ENCODE peak calls at places on chromosome 5, in eight cellular contexts. One of them, this sample, is unnamed.

GRCh38 chr5:176771102-176771845 is 39.1 kb upstream of the UNC5A start:
- DNase-seq in HepG2: no peak
- DNase-seq in PC-3: no peak
- DNase-seq in keratinocyte: no peak
- DNase-seq in mammary epithelial cell: no peak
- DNase-seq in GM23338: no peak
- DNase-seq in HCT116: no peak
- DNase-seq in astrocyte: no peak
- DNase-seq in this sample: no peak

GRCh38 chr5:171405615-171406014 is 13.8 kb upstream of the FGF18 start:
- DNase-seq in HepG2: no peak
- DNase-seq in PC-3: no peak
- DNase-seq in keratinocyte: no peak
- DNase-seq in mammary epithelial cell: no peak
- DNase-seq in GM23338: peak
- DNase-seq in HCT116: no peak
- DNase-seq in astrocyte: no peak
- DNase-seq in this sample: no peak

GRCh38 chr5:172909931-172910502 is 49.2 kb upstream of the RPL26L1 start:
- DNase-seq in HepG2: no peak
- DNase-seq in PC-3: no peak
- DNase-seq in keratinocyte: no peak
- DNase-seq in mammary epithelial cell: no peak
- DNase-seq in GM23338: no peak
- DNase-seq in HCT116: no peak
- DNase-seq in astrocyte: peak
- DNase-seq in this sample: no peak

GRCh38 chr5:96619946-96620345 is 42.2 kb upstream of the CAST start:
- DNase-seq in HepG2: no peak
- DNase-seq in PC-3: no peak
- DNase-seq in keratinocyte: no peak
- DNase-seq in mammary epithelial cell: no peak
- DNase-seq in GM23338: no peak
- DNase-seq in HCT116: no peak
- DNase-seq in astrocyte: no peak
- DNase-seq in this sample: no peak

GRCh38 chr5:124570285-124571035 is 176.0 kb downstream of the ZNF608 start:
- DNase-seq in HepG2: no peak
- DNase-seq in PC-3: no peak
- DNase-seq in keratinocyte: no peak
- DNase-seq in mammary epithelial cell: no peak
- DNase-seq in GM23338: no peak
- DNase-seq in HCT116: no peak
- DNase-seq in astrocyte: no peak
- DNase-seq in this sample: no peak

GRCh38 chr5:39175273-39175955 is 43.9 kb downstream of the FYB1 start:
- DNase-seq in HepG2: no peak
- DNase-seq in PC-3: no peak
- DNase-seq in keratinocyte: no peak
- DNase-seq in mammary epithelial cell: no peak
- DNase-seq in GM23338: peak
- DNase-seq in HCT116: no peak
- DNase-seq in astrocyte: no peak
- DNase-seq in this sample: no peak

GRCh38 chr5:10827571-10827970 is 66.5 kb upstream of the DAP start:
- DNase-seq in HepG2: no peak
- DNase-seq in PC-3: no peak
- DNase-seq in keratinocyte: no peak
- DNase-seq in mammary epithelial cell: no peak
- DNase-seq in GM23338: no peak
- DNase-seq in HCT116: no peak
- DNase-seq in astrocyte: no peak
- DNase-seq in this sample: no peak

GRCh38 chr5:139141841-139142240 is 56.3 kb downstream of the SIL1 start:
- DNase-seq in HepG2: peak
- DNase-seq in PC-3: peak
- DNase-seq in keratinocyte: no peak
- DNase-seq in mammary epithelial cell: peak
- DNase-seq in GM23338: no peak
- DNase-seq in HCT116: peak
- DNase-seq in astrocyte: peak
- DNase-seq in this sample: peak

DNA sequence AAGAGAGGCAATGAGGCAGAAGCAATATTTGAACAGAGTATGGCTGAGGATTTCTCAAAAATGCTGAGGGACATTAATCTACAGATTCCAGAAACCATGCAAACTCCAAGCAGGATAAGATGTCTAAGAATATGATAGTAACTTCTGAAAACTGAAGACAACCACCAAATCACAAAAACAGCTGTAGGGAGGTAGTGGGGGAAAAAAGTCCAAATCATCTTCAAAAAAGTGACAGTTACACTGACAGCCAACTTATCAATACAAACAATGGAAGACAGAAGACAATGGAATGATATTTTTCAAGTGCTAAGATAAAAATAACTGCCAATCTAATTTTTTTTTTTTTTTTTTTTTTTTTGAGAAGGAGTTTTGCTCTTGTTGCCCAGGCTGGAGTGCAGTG is 30.5 kb downstream of the CMYA5 start:
- DNase-seq in HepG2: no peak
- DNase-seq in PC-3: no peak
- DNase-seq in keratinocyte: no peak
- DNase-seq in mammary epithelial cell: no peak
- DNase-seq in GM23338: no peak
- DNase-seq in HCT116: no peak
- DNase-seq in astrocyte: no peak
- DNase-seq in this sample: no peak
- H2AFZ ChIP-seq in HepG2: no peak
- H2AFZ ChIP-seq in PC-3: no peak
- H2AFZ ChIP-seq in keratinocyte: no peak
- H2AFZ ChIP-seq in mammary epithelial cell: no peak
- H2AFZ ChIP-seq in GM23338: no peak
- H2AFZ ChIP-seq in HCT116: no peak
- H2AFZ ChIP-seq in astrocyte: no peak
- H2AFZ ChIP-seq in this sample: no peak

GRCh38 chr5:142322747-142323479 is 1.9 kb downstream of the SPRY4 start:
- DNase-seq in HepG2: no peak
- DNase-seq in PC-3: peak
- DNase-seq in keratinocyte: no peak
- DNase-seq in mammary epithelial cell: peak
- DNase-seq in GM23338: no peak
- DNase-seq in HCT116: no peak
- DNase-seq in astrocyte: peak
- DNase-seq in this sample: peak
- TF ChIP-seq EZH2 in HepG2: no peak
- TF ChIP-seq EZH2 in PC-3: no peak
- TF ChIP-seq EZH2 in keratinocyte: no peak
- TF ChIP-seq EZH2 in mammary epithelial cell: no peak
- TF ChIP-seq EZH2 in GM23338: no peak
- TF ChIP-seq EZH2 in HCT116: no peak
- TF ChIP-seq EZH2 in astrocyte: no peak
- TF ChIP-seq EZH2 in this sample: no peak

DNA sequence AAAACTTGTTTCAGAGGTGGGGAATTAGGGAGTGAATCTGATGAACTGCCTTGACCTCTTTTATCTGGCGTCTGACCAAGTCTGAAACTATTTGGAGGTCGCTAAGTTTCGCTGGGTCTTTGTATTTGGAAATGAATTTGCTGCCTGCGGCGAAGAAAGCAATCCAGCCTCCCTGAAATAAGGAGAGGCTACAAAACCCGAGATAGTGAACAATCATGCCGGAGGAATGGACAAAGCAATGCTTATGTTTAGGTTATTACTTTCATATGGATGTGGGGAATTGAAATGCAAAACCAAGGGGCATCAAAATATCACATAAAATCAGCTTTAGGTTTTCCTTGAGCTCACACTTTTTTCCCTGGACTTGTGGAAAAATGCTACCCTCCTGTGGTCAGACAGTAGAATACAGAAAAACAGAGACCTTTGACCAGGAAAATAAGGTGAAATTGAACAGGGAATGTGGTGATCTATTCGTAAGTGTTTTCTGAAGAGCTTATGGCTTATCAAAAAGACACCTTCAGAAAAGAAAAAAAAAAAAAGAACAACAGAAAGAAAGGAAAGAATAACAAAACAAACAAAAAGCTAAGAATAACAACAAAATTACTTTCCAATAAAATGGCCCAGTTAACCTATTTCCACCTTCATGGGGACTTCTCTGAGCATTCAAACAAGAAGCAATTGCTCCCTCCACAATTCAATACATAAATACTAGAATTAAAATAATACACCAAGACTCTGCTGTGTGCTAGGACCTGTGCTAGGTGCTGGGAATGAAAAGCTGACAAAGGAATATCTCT is 68.6 kb upstream of the DPYSL3 start:
- DNase-seq in HepG2: peak
- DNase-seq in PC-3: peak
- DNase-seq in keratinocyte: no peak
- DNase-seq in mammary epithelial cell: peak
- DNase-seq in GM23338: peak
- DNase-seq in HCT116: peak
- DNase-seq in astrocyte: peak
- DNase-seq in this sample: no peak
- H2AFZ ChIP-seq in HepG2: no peak
- H2AFZ ChIP-seq in PC-3: no peak
- H2AFZ ChIP-seq in keratinocyte: no peak
- H2AFZ ChIP-seq in mammary epithelial cell: peak
- H2AFZ ChIP-seq in GM23338: no peak
- H2AFZ ChIP-seq in HCT116: no peak
- H2AFZ ChIP-seq in astrocyte: peak
- H2AFZ ChIP-seq in this sample: no peak

GRCh38 chr5:80998590-80998979 is 38.4 kb downstream of the RASGRF2 start:
- DNase-seq in HepG2: no peak
- DNase-seq in PC-3: no peak
- DNase-seq in keratinocyte: no peak
- DNase-seq in mammary epithelial cell: no peak
- DNase-seq in GM23338: no peak
- DNase-seq in HCT116: no peak
- DNase-seq in astrocyte: no peak
- DNase-seq in this sample: no peak
- TF ChIP-seq EZH2 in HepG2: no peak
- TF ChIP-seq EZH2 in PC-3: no peak
- TF ChIP-seq EZH2 in keratinocyte: no peak
- TF ChIP-seq EZH2 in mammary epithelial cell: no peak
- TF ChIP-seq EZH2 in GM23338: no peak
- TF ChIP-seq EZH2 in HCT116: no peak
- TF ChIP-seq EZH2 in astrocyte: no peak
- TF ChIP-seq EZH2 in this sample: no peak

GRCh38 chr5:78515665-78516064 is 132.9 kb downstream of the LHFPL2 start:
- DNase-seq in HepG2: no peak
- DNase-seq in PC-3: no peak
- DNase-seq in keratinocyte: no peak
- DNase-seq in mammary epithelial cell: no peak
- DNase-seq in GM23338: peak
- DNase-seq in HCT116: no peak
- DNase-seq in astrocyte: no peak
- DNase-seq in this sample: no peak
- H2AFZ ChIP-seq in HepG2: no peak
- H2AFZ ChIP-seq in PC-3: no peak
- H2AFZ ChIP-seq in keratinocyte: no peak
- H2AFZ ChIP-seq in mammary epithelial cell: no peak
- H2AFZ ChIP-seq in GM23338: no peak
- H2AFZ ChIP-seq in HCT116: no peak
- H2AFZ ChIP-seq in astrocyte: no peak
- H2AFZ ChIP-seq in this sample: no peak

GRCh38 chr5:31901807-31902530 is 263.0 kb downstream of the PDZD2 start:
- DNase-seq in HepG2: no peak
- DNase-seq in PC-3: no peak
- DNase-seq in keratinocyte: no peak
- DNase-seq in mammary epithelial cell: peak
- DNase-seq in GM23338: no peak
- DNase-seq in HCT116: no peak
- DNase-seq in astrocyte: peak
- DNase-seq in this sample: no peak
- TF ChIP-seq EZH2 in HepG2: no peak
- TF ChIP-seq EZH2 in PC-3: no peak
- TF ChIP-seq EZH2 in keratinocyte: no peak
- TF ChIP-seq EZH2 in mammary epithelial cell: no peak
- TF ChIP-seq EZH2 in GM23338: no peak
- TF ChIP-seq EZH2 in HCT116: no peak
- TF ChIP-seq EZH2 in astrocyte: no peak
- TF ChIP-seq EZH2 in this sample: no peak